ENCODE peak calls at places on chromosomes 16 and 17, in nine cellular contexts. C, H, U, I, J, X, B, Y and W are unnamed samples.

GRCh38 chr17:44417553-44417952 is 28.1 kb upstream of the ITGA2B start:
- DNase-seq in J (no peak), I (no peak), X (peak; percentile 97), U (no peak), Y (no peak), B (no peak), C (no peak), H (no peak), W (no peak)

GRCh38 chr16:29775742-29776408 is 2.2 kb upstream of the ZG16 start:
- DNase-seq in I (no peak), B (no peak), Y (no peak), C (no peak), U (no peak), J (no peak), H (no peak), X (peak; percentile 43), W (no peak)

GRCh38 chr17:12342609-12343248 is 322.1 kb downstream of the MAP2K4 start:
- DNase-seq in B (peak; percentile 62), C (peak; percentile 46), Y (peak; percentile 21), X (no peak), U (peak; percentile 22), I (no peak), H (no peak), J (peak; percentile 85), W (no peak)

GRCh38 chr17:64118452-64118979 is 11.4 kb downstream of the ERN1 start:
- DNase-seq in X (no peak), C (peak; percentile 52), Y (peak; percentile 26), I (no peak), B (peak; percentile 77), J (no peak), H (no peak), U (no peak), W (peak; percentile 30)

GRCh38 chr17:55067697-55068439 is 99.3 kb downstream of the STXBP4 start:
- DNase-seq in B (no peak), U (no peak), Y (no peak), J (no peak), X (peak; percentile 50), I (no peak), H (no peak), C (no peak), W (no peak)

GRCh38 chr17:49576121-49576905 is 642 bp downstream of the NXPH3 start:
- DNase-seq in C (peak; percentile 69), B (no peak), J (no peak), I (no peak), U (no peak), X (peak; percentile 24), Y (peak; percentile 84), H (no peak), W (no peak)

GRCh38 chr16:23502466-23502865 is 7.8 kb downstream of the GGA2 start:
- DNase-seq in C (no peak), I (no peak), Y (no peak), H (no peak), X (no peak), J (no peak), U (no peak), B (no peak), W (no peak)

GRCh38 chr16:9650284-9650683 is 531.9 kb downstream of the GRIN2A start:
- DNase-seq in J (no peak), H (no peak), B (no peak), Y (peak; percentile 12), X (no peak), C (no peak), I (no peak), U (no peak), W (no peak)

GRCh38 chr16:79390481-79391051 is 210.0 kb downstream of the MAF start:
- DNase-seq in X (no peak), B (no peak), I (no peak), C (no peak), Y (peak; percentile 21), U (no peak), H (no peak), J (no peak), W (no peak)

GRCh38 chr16:1727651-1728624 is 21.9 kb downstream of the MAPK8IP3 start:
- DNase-seq in I (no peak), U (no peak), B (no peak), X (no peak), Y (no peak), J (no peak), C (no peak), H (no peak), W (no peak)

GRCh38 chr16:67235816-67236547 is 9.1 kb downstream of the TMEM208 start:
- DNase-seq in U (no peak), H (no peak), I (no peak), C (no peak), Y (no peak), B (no peak), J (no peak), X (no peak), W (no peak)

GRCh38 chr16:64469906-64470702 is 651.8 kb downstream of the CDH11 start:
- DNase-seq in J (no peak), B (no peak), U (no peak), C (no peak), X (no peak), H (no peak), I (no peak), Y (peak; percentile 32), W (no peak)

GRCh38 chr16:56108724-56109123 is 82.6 kb upstream of the GNAO1 start:
- DNase-seq in U (no peak), J (no peak), C (no peak), Y (no peak), H (no peak), I (no peak), B (no peak), X (no peak), W (no peak)

GRCh38 chr16:19700319-19700781 is 17.7 kb downstream of the KNOP1 start:
- DNase-seq in Y (no peak), J (no peak), I (peak; percentile 63), C (peak; percentile 65), U (peak; percentile 81), H (no peak), X (peak; percentile 70), B (no peak), W (peak; percentile 70)

GRCh38 chr16:73171901-73172619 is 124.1 kb upstream of the ZFHX3 start:
- DNase-seq in U (no peak), X (no peak), C (no peak), I (no peak), H (no peak), Y (no peak), J (no peak), B (no peak), W (no peak)

GRCh38 chr17:65902165-65902564 is 289.8 kb downstream of the CEP112 start:
- DNase-seq in U (no peak), C (no peak), X (no peak), H (no peak), J (no peak), I (no peak), Y (no peak), B (no peak), W (no peak)

GRCh38 chr16:68936729-68937631 is 93.6 kb downstream of the TANGO6 start:
- DNase-seq in Y (no peak), I (no peak), H (no peak), J (no peak), X (peak; percentile 19), B (no peak), U (no peak), C (no peak), W (peak; percentile 6)

GRCh38 chr16:81198635-81199034 is 39.9 kb upstream of the BCO1 start:
- DNase-seq in H (no peak), C (no peak), B (no peak), I (no peak), U (no peak), X (no peak), J (no peak), Y (peak; percentile 22), W (no peak)

GRCh38 chr17:73820686-73821448 is 176.6 kb upstream of the SDK2 start:
- DNase-seq in B (peak; percentile 33), C (no peak), Y (peak; percentile 29), H (no peak), X (no peak), J (peak; percentile 58), U (no peak), I (no peak), W (no peak)

GRCh38 chr16:68072038-68072695 is 13.0 kb upstream of the NFATC3 start:
- DNase-seq in C (peak; percentile 68), X (peak; percentile 78), J (no peak), I (peak; percentile 90), B (no peak), H (no peak), U (no peak), Y (no peak), W (no peak)

GRCh38 chr16:49354991-49355390 is 18.6 kb upstream of the C16orf78 start:
- DNase-seq in J (no peak), I (no peak), B (no peak), X (no peak), H (no peak), Y (no peak), U (no peak), C (no peak), W (no peak)
- H3K4me3 ChIP-seq in J (no peak overlapping the region), I (no peak overlapping the region), B (no peak overlapping the region), X (no peak overlapping the region), H (no peak overlapping the region), Y (no peak overlapping the region), U (no peak overlapping the region), C (no peak overlapping the region), W (no peak overlapping the region)

DNA sequence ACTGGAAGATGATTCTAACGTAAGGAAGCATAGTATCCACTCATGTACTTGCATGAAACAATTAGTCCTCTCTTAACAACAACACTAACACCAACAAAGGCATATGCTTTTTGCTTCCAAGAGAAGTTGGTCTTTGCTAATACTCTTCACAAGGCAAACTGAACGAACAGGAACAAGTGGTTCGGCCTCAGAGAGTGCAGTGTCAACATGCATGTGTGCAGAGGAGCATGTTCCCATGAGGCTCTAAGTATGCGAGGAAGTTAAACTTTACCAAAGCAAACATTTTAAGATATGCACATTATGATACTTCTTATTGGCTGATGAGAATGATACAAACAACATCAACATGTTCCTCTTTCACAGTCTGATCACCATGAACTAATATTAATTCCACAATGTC is 285.3 kb upstream of the IRX5 start:
- DNase-seq in Y (no peak), B (peak; percentile 62), I (no peak), H (no peak), U (no peak), J (no peak), X (no peak), C (no peak), W (no peak)
- H3K4me1 ChIP-seq in Y (no peaks in the 10 kb centered on the region), B (peaks cover 4% of the 10 kb centered on the region), I (no peaks in the 10 kb centered on the region), H (no peaks in the 10 kb centered on the region), U (no peaks in the 10 kb centered on the region), J (no peaks in the 10 kb centered on the region), X (no peaks in the 10 kb centered on the region), C (no peaks in the 10 kb centered on the region), W (no peaks in the 10 kb centered on the region)

DNA sequence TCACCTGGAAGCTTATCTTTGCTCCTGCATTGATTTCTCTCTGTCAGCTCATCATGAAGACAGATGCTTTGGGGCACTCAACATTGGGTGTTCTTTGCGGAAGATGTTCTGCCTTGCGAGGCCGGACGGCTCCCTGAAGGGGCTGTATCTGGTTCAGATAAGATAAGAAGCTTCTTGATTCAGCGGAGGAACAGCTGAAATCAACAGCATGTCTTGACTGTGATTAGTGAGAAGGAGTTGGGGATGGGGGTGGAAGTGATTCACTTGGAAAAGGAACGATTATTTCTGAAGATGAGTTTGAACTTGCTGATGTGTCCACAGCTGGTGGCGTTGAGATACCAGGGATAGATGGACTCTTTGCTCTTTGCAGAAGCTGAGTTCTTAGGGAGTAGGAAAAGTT is 126.9 kb upstream of the WSCD1 start:
- DNase-seq in U (no peak), I (no peak), B (no peak), Y (no peak), J (no peak), C (no peak), X (no peak), H (no peak), W (no peak)
- H3K27ac ChIP-seq in U (no peak overlapping the region), I (no peak overlapping the region), B (no peak overlapping the region), Y (no peak overlapping the region), J (no peak overlapping the region), C (no peak overlapping the region), X (no peak overlapping the region), H (no peak overlapping the region), W (no peak overlapping the region)

GRCh38 chr17:77089118-77089477 is 51.7 kb upstream of the SEC14L1 start:
- DNase-seq in C (no peak), H (no peak), J (peak; percentile 58), I (no peak), X (no peak), B (peak; percentile 39), Y (no peak), U (no peak), W (no peak)
- H3K4me3 ChIP-seq in C (peak overlapping the region; percentile 70), H (peak overlapping the region; percentile 55), J (peak overlapping the region; percentile 88), I (peak overlapping the region; percentile 66), X (peak overlapping the region; percentile 61), B (peak overlapping the region; percentile 83), Y (peak overlapping the region; percentile 67), U (peak overlapping the region; percentile 99), W (peak overlapping the region; percentile 58)